ENCODE peak calls at places on chromosomes 5 and 9, in nine cellular contexts. T is Kasumi-1; C is hepatic stellate cell; M is lower leg skin; O is left cardiac atrium; R is stimulated activated CD4-positive, alpha-beta T cell treated with anti-CD3 and anti-CD28 coated beads, Interleukin-2, amount 100 ng/mL, for 24 hours; U is T-helper 17 cell; E is AG10803; I is heart left ventricle. Z is an unnamed sample.

GRCh38 chr9:105901514-105902109 is 207.3 kb downstream of the TMEM38B start:
- DNase-seq in T (peak), C (peak), M (no peak), O (peak), R (no peak), U (no peak), E (peak), I (peak), Z (no peak)

GRCh38 chr5:99032234-99033013 is 103.6 kb upstream of the CHD1 start:
- DNase-seq in T (peak), C (peak), M (no peak), O (peak), R (no peak), U (no peak), E (peak), I (peak), Z (peak)

GRCh38 chr5:73818357-73818756 is 192.4 kb downstream of the ARHGEF28 start:
- DNase-seq in T (no peak), C (peak), M (no peak), O (no peak), R (no peak), U (no peak), E (peak), I (no peak), Z (no peak)

GRCh38 chr9:69976165-69976564 is 67.5 kb upstream of the MAMDC2 start:
- DNase-seq in T (no peak), C (peak), M (no peak), O (no peak), R (no peak), U (no peak), E (peak), I (no peak), Z (no peak)

GRCh38 chr5:100904259-100904822 is 1.3 kb upstream of the ST8SIA4 start:
- DNase-seq in T (peak), C (no peak), M (peak), O (peak), R (peak), U (peak), E (no peak), I (peak), Z (peak)

GRCh38 chr5:58497956-58498942 is 7.0 kb downstream of the GAPT start:
- DNase-seq in T (peak), C (peak), M (no peak), O (peak), R (no peak), U (no peak), E (peak), I (no peak), Z (no peak)

GRCh38 chr5:159628703-159629102 is 287.6 kb upstream of the ADRA1B start:
- DNase-seq in T (no peak), C (no peak), M (no peak), O (no peak), R (no peak), U (no peak), E (no peak), I (no peak), Z (no peak)

GRCh38 chr5:179250561-179251225 is 94.6 kb downstream of the ADAMTS2 start:
- DNase-seq in T (no peak), C (no peak), M (peak), O (no peak), R (no peak), U (no peak), E (no peak), I (peak), Z (no peak)

GRCh38 chr5:109956884-109957283 is 267.2 kb downstream of the MAN2A1 start:
- DNase-seq in T (no peak), C (no peak), M (no peak), O (no peak), R (no peak), U (no peak), E (no peak), I (no peak), Z (no peak)

GRCh38 chr5:72005676-72006075 is 101.6 kb upstream of the MAP1B start:
- DNase-seq in T (no peak), C (no peak), M (no peak), O (no peak), R (no peak), U (no peak), E (no peak), I (no peak), Z (no peak)

GRCh38 chr9:6894135-6894534 is 136.4 kb downstream of the KDM4C start:
- DNase-seq in T (no peak), C (no peak), M (no peak), O (no peak), R (no peak), U (no peak), E (no peak), I (no peak), Z (no peak)

GRCh38 chr5:84191296-84191695 is 193.4 kb downstream of the EDIL3 start:
- DNase-seq in T (no peak), C (no peak), M (no peak), O (no peak), R (no peak), U (no peak), E (peak), I (no peak), Z (no peak)

GRCh38 chr9:126148523-126148870 is 178.1 kb upstream of the MVB12B start:
- DNase-seq in T (no peak), C (no peak), M (peak), O (no peak), R (no peak), U (no peak), E (no peak), I (no peak), Z (no peak)

GRCh38 chr5:15798006-15798405 is 298.0 kb downstream of the FBXL7 start:
- DNase-seq in T (no peak), C (no peak), M (no peak), O (no peak), R (no peak), U (no peak), E (peak), I (peak), Z (no peak)

GRCh38 chr5:35771321-35771720 is 85.4 kb upstream of the IL7R start:
- DNase-seq in T (no peak), C (no peak), M (no peak), O (no peak), R (no peak), U (no peak), E (peak), I (no peak), Z (no peak)

GRCh38 chr9:133821606-133822438 is 83.7 kb upstream of the SARDH start:
- DNase-seq in T (no peak), C (no peak), M (no peak), O (no peak), R (no peak), U (no peak), E (no peak), I (no peak), Z (no peak)

GRCh38 chr5:163540711-163541110 is 35.3 kb downstream of the MAT2B start:
- DNase-seq in T (no peak), C (no peak), M (no peak), O (no peak), R (no peak), U (no peak), E (no peak), I (no peak), Z (no peak)

GRCh38 chr5:65971643-65972042 is 45.3 kb downstream of the ERBIN start:
- DNase-seq in T (no peak), C (no peak), M (no peak), O (no peak), R (no peak), U (no peak), E (no peak), I (no peak), Z (no peak)

Z was measured in AML-193.